ENCODE peak calls at places on chromosomes 11 and 22, in ten cellular contexts. One of them, this sample, is unnamed.

GRCh38 chr11:44604171-44604581 is 38.7 kb downstream of the CD82 start:
- DNase-seq in effector memory CD8-positive, alpha-beta T cell: no peak
- DNase-seq in NCI-H345: peak
- DNase-seq in fibroblast of mammary gland: no peak
- DNase-seq in stimulated activated CD4-positive, alpha-beta T cell treated with anti-CD3 and anti-CD28 coated beads, Interleukin-12 subunit alpha, Interleukin-12 subunit beta, amount 100 ng/mL, for 48 hours: no peak
- DNase-seq in naive B cell: peak
- DNase-seq in kidney: no peak
- DNase-seq in activated CD4-positive, alpha-beta T cell treated with anti-CD3 and anti-CD28 coated beads, Interleukin-2, amount 10 ng/mL, durations not matched to agents 7 days and 5 days: no peak
- DNase-seq in dorsolateral prefrontal cortex: no peak
- DNase-seq in activated CD4-positive, CD25-positive, alpha-beta regulatory T cell treated with anti-CD3 and anti-CD28 coated beads, Interleukin-2, amount 50 U/mL, for 16 hours: no peak
- DNase-seq in this sample: no peak

GRCh38 chr11:121334973-121335711 is 42.6 kb downstream of the SC5D start:
- DNase-seq in effector memory CD8-positive, alpha-beta T cell: no peak
- DNase-seq in NCI-H345: peak
- DNase-seq in fibroblast of mammary gland: no peak
- DNase-seq in stimulated activated CD4-positive, alpha-beta T cell treated with anti-CD3 and anti-CD28 coated beads, Interleukin-12 subunit alpha, Interleukin-12 subunit beta, amount 100 ng/mL, for 48 hours: no peak
- DNase-seq in naive B cell: no peak
- DNase-seq in kidney: no peak
- DNase-seq in activated CD4-positive, alpha-beta T cell treated with anti-CD3 and anti-CD28 coated beads, Interleukin-2, amount 10 ng/mL, durations not matched to agents 7 days and 5 days: no peak
- DNase-seq in dorsolateral prefrontal cortex: no peak
- DNase-seq in activated CD4-positive, CD25-positive, alpha-beta regulatory T cell treated with anti-CD3 and anti-CD28 coated beads, Interleukin-2, amount 50 U/mL, for 16 hours: no peak
- DNase-seq in this sample: no peak

GRCh38 chr11:100978442-100978841 is 151.2 kb downstream of the PGR start:
- DNase-seq in effector memory CD8-positive, alpha-beta T cell: no peak
- DNase-seq in NCI-H345: no peak
- DNase-seq in fibroblast of mammary gland: no peak
- DNase-seq in stimulated activated CD4-positive, alpha-beta T cell treated with anti-CD3 and anti-CD28 coated beads, Interleukin-12 subunit alpha, Interleukin-12 subunit beta, amount 100 ng/mL, for 48 hours: no peak
- DNase-seq in naive B cell: no peak
- DNase-seq in kidney: no peak
- DNase-seq in activated CD4-positive, alpha-beta T cell treated with anti-CD3 and anti-CD28 coated beads, Interleukin-2, amount 10 ng/mL, durations not matched to agents 7 days and 5 days: no peak
- DNase-seq in dorsolateral prefrontal cortex: no peak
- DNase-seq in activated CD4-positive, CD25-positive, alpha-beta regulatory T cell treated with anti-CD3 and anti-CD28 coated beads, Interleukin-2, amount 50 U/mL, for 16 hours: no peak
- DNase-seq in this sample: no peak

GRCh38 chr11:12418019-12418611 is 40.7 kb downstream of the PARVA start:
- DNase-seq in effector memory CD8-positive, alpha-beta T cell: no peak
- DNase-seq in NCI-H345: no peak
- DNase-seq in fibroblast of mammary gland: peak
- DNase-seq in stimulated activated CD4-positive, alpha-beta T cell treated with anti-CD3 and anti-CD28 coated beads, Interleukin-12 subunit alpha, Interleukin-12 subunit beta, amount 100 ng/mL, for 48 hours: no peak
- DNase-seq in naive B cell: no peak
- DNase-seq in kidney: no peak
- DNase-seq in activated CD4-positive, alpha-beta T cell treated with anti-CD3 and anti-CD28 coated beads, Interleukin-2, amount 10 ng/mL, durations not matched to agents 7 days and 5 days: no peak
- DNase-seq in dorsolateral prefrontal cortex: no peak
- DNase-seq in activated CD4-positive, CD25-positive, alpha-beta regulatory T cell treated with anti-CD3 and anti-CD28 coated beads, Interleukin-2, amount 50 U/mL, for 16 hours: no peak
- DNase-seq in this sample: no peak

GRCh38 chr11:108866781-108867180 is 201.9 kb downstream of the DDX10 start:
- DNase-seq in effector memory CD8-positive, alpha-beta T cell: no peak
- DNase-seq in NCI-H345: no peak
- DNase-seq in fibroblast of mammary gland: no peak
- DNase-seq in stimulated activated CD4-positive, alpha-beta T cell treated with anti-CD3 and anti-CD28 coated beads, Interleukin-12 subunit alpha, Interleukin-12 subunit beta, amount 100 ng/mL, for 48 hours: no peak
- DNase-seq in naive B cell: no peak
- DNase-seq in kidney: no peak
- DNase-seq in activated CD4-positive, alpha-beta T cell treated with anti-CD3 and anti-CD28 coated beads, Interleukin-2, amount 10 ng/mL, durations not matched to agents 7 days and 5 days: no peak
- DNase-seq in dorsolateral prefrontal cortex: no peak
- DNase-seq in activated CD4-positive, CD25-positive, alpha-beta regulatory T cell treated with anti-CD3 and anti-CD28 coated beads, Interleukin-2, amount 50 U/mL, for 16 hours: no peak
- DNase-seq in this sample: no peak

GRCh38 chr11:56624661-56625110 is 10.0 kb upstream of the OR5M1 start:
- DNase-seq in effector memory CD8-positive, alpha-beta T cell: no peak
- DNase-seq in NCI-H345: no peak
- DNase-seq in fibroblast of mammary gland: peak
- DNase-seq in stimulated activated CD4-positive, alpha-beta T cell treated with anti-CD3 and anti-CD28 coated beads, Interleukin-12 subunit alpha, Interleukin-12 subunit beta, amount 100 ng/mL, for 48 hours: no peak
- DNase-seq in naive B cell: no peak
- DNase-seq in kidney: no peak
- DNase-seq in activated CD4-positive, alpha-beta T cell treated with anti-CD3 and anti-CD28 coated beads, Interleukin-2, amount 10 ng/mL, durations not matched to agents 7 days and 5 days: no peak
- DNase-seq in dorsolateral prefrontal cortex: no peak
- DNase-seq in activated CD4-positive, CD25-positive, alpha-beta regulatory T cell treated with anti-CD3 and anti-CD28 coated beads, Interleukin-2, amount 50 U/mL, for 16 hours: no peak
- DNase-seq in this sample: no peak

GRCh38 chr11:20589796-20590195 is 9.6 kb upstream of the SLC6A5 start:
- DNase-seq in effector memory CD8-positive, alpha-beta T cell: no peak
- DNase-seq in NCI-H345: no peak
- DNase-seq in fibroblast of mammary gland: no peak
- DNase-seq in stimulated activated CD4-positive, alpha-beta T cell treated with anti-CD3 and anti-CD28 coated beads, Interleukin-12 subunit alpha, Interleukin-12 subunit beta, amount 100 ng/mL, for 48 hours: no peak
- DNase-seq in naive B cell: no peak
- DNase-seq in kidney: no peak
- DNase-seq in activated CD4-positive, alpha-beta T cell treated with anti-CD3 and anti-CD28 coated beads, Interleukin-2, amount 10 ng/mL, durations not matched to agents 7 days and 5 days: no peak
- DNase-seq in dorsolateral prefrontal cortex: no peak
- DNase-seq in activated CD4-positive, CD25-positive, alpha-beta regulatory T cell treated with anti-CD3 and anti-CD28 coated beads, Interleukin-2, amount 50 U/mL, for 16 hours: no peak
- DNase-seq in this sample: no peak

GRCh38 chr22:42613869-42614268 is 814 bp downstream of the POLDIP3 start:
- DNase-seq in effector memory CD8-positive, alpha-beta T cell: no peak
- DNase-seq in NCI-H345: no peak
- DNase-seq in fibroblast of mammary gland: peak
- DNase-seq in stimulated activated CD4-positive, alpha-beta T cell treated with anti-CD3 and anti-CD28 coated beads, Interleukin-12 subunit alpha, Interleukin-12 subunit beta, amount 100 ng/mL, for 48 hours: no peak
- DNase-seq in naive B cell: no peak
- DNase-seq in kidney: peak
- DNase-seq in activated CD4-positive, alpha-beta T cell treated with anti-CD3 and anti-CD28 coated beads, Interleukin-2, amount 10 ng/mL, durations not matched to agents 7 days and 5 days: no peak
- DNase-seq in dorsolateral prefrontal cortex: no peak
- DNase-seq in activated CD4-positive, CD25-positive, alpha-beta regulatory T cell treated with anti-CD3 and anti-CD28 coated beads, Interleukin-2, amount 50 U/mL, for 16 hours: no peak
- DNase-seq in this sample: no peak

GRCh38 chr11:96875772-96876171 is 486.0 kb downstream of the JRKL start:
- DNase-seq in effector memory CD8-positive, alpha-beta T cell: no peak
- DNase-seq in NCI-H345: no peak
- DNase-seq in fibroblast of mammary gland: peak
- DNase-seq in stimulated activated CD4-positive, alpha-beta T cell treated with anti-CD3 and anti-CD28 coated beads, Interleukin-12 subunit alpha, Interleukin-12 subunit beta, amount 100 ng/mL, for 48 hours: no peak
- DNase-seq in naive B cell: no peak
- DNase-seq in kidney: no peak
- DNase-seq in activated CD4-positive, alpha-beta T cell treated with anti-CD3 and anti-CD28 coated beads, Interleukin-2, amount 10 ng/mL, durations not matched to agents 7 days and 5 days: no peak
- DNase-seq in dorsolateral prefrontal cortex: no peak
- DNase-seq in activated CD4-positive, CD25-positive, alpha-beta regulatory T cell treated with anti-CD3 and anti-CD28 coated beads, Interleukin-2, amount 50 U/mL, for 16 hours: no peak
- DNase-seq in this sample: no peak

GRCh38 chr22:22682807-22683667 is 38.6 kb downstream of the GGTLC2 start:
- DNase-seq in effector memory CD8-positive, alpha-beta T cell: no peak
- DNase-seq in NCI-H345: no peak
- DNase-seq in fibroblast of mammary gland: peak
- DNase-seq in stimulated activated CD4-positive, alpha-beta T cell treated with anti-CD3 and anti-CD28 coated beads, Interleukin-12 subunit alpha, Interleukin-12 subunit beta, amount 100 ng/mL, for 48 hours: no peak
- DNase-seq in naive B cell: no peak
- DNase-seq in kidney: no peak
- DNase-seq in activated CD4-positive, alpha-beta T cell treated with anti-CD3 and anti-CD28 coated beads, Interleukin-2, amount 10 ng/mL, durations not matched to agents 7 days and 5 days: no peak
- DNase-seq in dorsolateral prefrontal cortex: no peak
- DNase-seq in activated CD4-positive, CD25-positive, alpha-beta regulatory T cell treated with anti-CD3 and anti-CD28 coated beads, Interleukin-2, amount 50 U/mL, for 16 hours: no peak
- DNase-seq in this sample: no peak

GRCh38 chr11:13503393-13503792 is 7.6 kb upstream of the PTH start:
- DNase-seq in effector memory CD8-positive, alpha-beta T cell: no peak
- DNase-seq in NCI-H345: no peak
- DNase-seq in fibroblast of mammary gland: no peak
- DNase-seq in stimulated activated CD4-positive, alpha-beta T cell treated with anti-CD3 and anti-CD28 coated beads, Interleukin-12 subunit alpha, Interleukin-12 subunit beta, amount 100 ng/mL, for 48 hours: no peak
- DNase-seq in naive B cell: no peak
- DNase-seq in kidney: no peak
- DNase-seq in activated CD4-positive, alpha-beta T cell treated with anti-CD3 and anti-CD28 coated beads, Interleukin-2, amount 10 ng/mL, durations not matched to agents 7 days and 5 days: no peak
- DNase-seq in dorsolateral prefrontal cortex: no peak
- DNase-seq in activated CD4-positive, CD25-positive, alpha-beta regulatory T cell treated with anti-CD3 and anti-CD28 coated beads, Interleukin-2, amount 50 U/mL, for 16 hours: no peak
- DNase-seq in this sample: no peak

GRCh38 chr22:50017701-50018224 is 5.2 kb upstream of the IL17REL start:
- DNase-seq in effector memory CD8-positive, alpha-beta T cell: no peak
- DNase-seq in NCI-H345: no peak
- DNase-seq in fibroblast of mammary gland: no peak
- DNase-seq in stimulated activated CD4-positive, alpha-beta T cell treated with anti-CD3 and anti-CD28 coated beads, Interleukin-12 subunit alpha, Interleukin-12 subunit beta, amount 100 ng/mL, for 48 hours: no peak
- DNase-seq in naive B cell: no peak
- DNase-seq in kidney: no peak
- DNase-seq in activated CD4-positive, alpha-beta T cell treated with anti-CD3 and anti-CD28 coated beads, Interleukin-2, amount 10 ng/mL, durations not matched to agents 7 days and 5 days: no peak
- DNase-seq in dorsolateral prefrontal cortex: no peak
- DNase-seq in activated CD4-positive, CD25-positive, alpha-beta regulatory T cell treated with anti-CD3 and anti-CD28 coated beads, Interleukin-2, amount 50 U/mL, for 16 hours: no peak
- DNase-seq in this sample: no peak

GRCh38 chr11:2535673-2536439 is 91.0 kb downstream of the KCNQ1 start:
- DNase-seq in effector memory CD8-positive, alpha-beta T cell: no peak
- DNase-seq in NCI-H345: no peak
- DNase-seq in fibroblast of mammary gland: no peak
- DNase-seq in stimulated activated CD4-positive, alpha-beta T cell treated with anti-CD3 and anti-CD28 coated beads, Interleukin-12 subunit alpha, Interleukin-12 subunit beta, amount 100 ng/mL, for 48 hours: no peak
- DNase-seq in naive B cell: no peak
- DNase-seq in kidney: peak
- DNase-seq in activated CD4-positive, alpha-beta T cell treated with anti-CD3 and anti-CD28 coated beads, Interleukin-2, amount 10 ng/mL, durations not matched to agents 7 days and 5 days: no peak
- DNase-seq in dorsolateral prefrontal cortex: no peak
- DNase-seq in activated CD4-positive, CD25-positive, alpha-beta regulatory T cell treated with anti-CD3 and anti-CD28 coated beads, Interleukin-2, amount 50 U/mL, for 16 hours: no peak
- DNase-seq in this sample: no peak

GRCh38 chr11:13963949-13964770 is 1.6 kb downstream of the SPON1 start:
- DNase-seq in effector memory CD8-positive, alpha-beta T cell: no peak
- DNase-seq in NCI-H345: peak
- DNase-seq in fibroblast of mammary gland: no peak
- DNase-seq in stimulated activated CD4-positive, alpha-beta T cell treated with anti-CD3 and anti-CD28 coated beads, Interleukin-12 subunit alpha, Interleukin-12 subunit beta, amount 100 ng/mL, for 48 hours: no peak
- DNase-seq in naive B cell: no peak
- DNase-seq in kidney: peak
- DNase-seq in activated CD4-positive, alpha-beta T cell treated with anti-CD3 and anti-CD28 coated beads, Interleukin-2, amount 10 ng/mL, durations not matched to agents 7 days and 5 days: no peak
- DNase-seq in dorsolateral prefrontal cortex: no peak
- DNase-seq in activated CD4-positive, CD25-positive, alpha-beta regulatory T cell treated with anti-CD3 and anti-CD28 coated beads, Interleukin-2, amount 50 U/mL, for 16 hours: no peak
- DNase-seq in this sample: peak

GRCh38 chr22:37242395-37242918 is 1.6 kb downstream of the RAC2 start:
- DNase-seq in effector memory CD8-positive, alpha-beta T cell: peak
- DNase-seq in NCI-H345: no peak
- DNase-seq in fibroblast of mammary gland: no peak
- DNase-seq in stimulated activated CD4-positive, alpha-beta T cell treated with anti-CD3 and anti-CD28 coated beads, Interleukin-12 subunit alpha, Interleukin-12 subunit beta, amount 100 ng/mL, for 48 hours: peak
- DNase-seq in naive B cell: peak
- DNase-seq in kidney: peak
- DNase-seq in activated CD4-positive, alpha-beta T cell treated with anti-CD3 and anti-CD28 coated beads, Interleukin-2, amount 10 ng/mL, durations not matched to agents 7 days and 5 days: peak
- DNase-seq in dorsolateral prefrontal cortex: no peak
- DNase-seq in activated CD4-positive, CD25-positive, alpha-beta regulatory T cell treated with anti-CD3 and anti-CD28 coated beads, Interleukin-2, amount 50 U/mL, for 16 hours: peak
- DNase-seq in this sample: no peak

GRCh38 chr11:20611892-20612291 is 12.5 kb downstream of the SLC6A5 start:
- DNase-seq in effector memory CD8-positive, alpha-beta T cell: no peak
- DNase-seq in NCI-H345: no peak
- DNase-seq in fibroblast of mammary gland: no peak
- DNase-seq in stimulated activated CD4-positive, alpha-beta T cell treated with anti-CD3 and anti-CD28 coated beads, Interleukin-12 subunit alpha, Interleukin-12 subunit beta, amount 100 ng/mL, for 48 hours: no peak
- DNase-seq in naive B cell: no peak
- DNase-seq in kidney: no peak
- DNase-seq in activated CD4-positive, alpha-beta T cell treated with anti-CD3 and anti-CD28 coated beads, Interleukin-2, amount 10 ng/mL, durations not matched to agents 7 days and 5 days: no peak
- DNase-seq in dorsolateral prefrontal cortex: no peak
- DNase-seq in activated CD4-positive, CD25-positive, alpha-beta regulatory T cell treated with anti-CD3 and anti-CD28 coated beads, Interleukin-2, amount 50 U/mL, for 16 hours: no peak
- DNase-seq in this sample: no peak

GRCh38 chr11:61972112-61972795 is 4.8 kb upstream of the FTH1 start:
- DNase-seq in effector memory CD8-positive, alpha-beta T cell: no peak
- DNase-seq in NCI-H345: no peak
- DNase-seq in fibroblast of mammary gland: no peak
- DNase-seq in stimulated activated CD4-positive, alpha-beta T cell treated with anti-CD3 and anti-CD28 coated beads, Interleukin-12 subunit alpha, Interleukin-12 subunit beta, amount 100 ng/mL, for 48 hours: no peak
- DNase-seq in naive B cell: no peak
- DNase-seq in kidney: no peak
- DNase-seq in activated CD4-positive, alpha-beta T cell treated with anti-CD3 and anti-CD28 coated beads, Interleukin-2, amount 10 ng/mL, durations not matched to agents 7 days and 5 days: no peak
- DNase-seq in dorsolateral prefrontal cortex: no peak
- DNase-seq in activated CD4-positive, CD25-positive, alpha-beta regulatory T cell treated with anti-CD3 and anti-CD28 coated beads, Interleukin-2, amount 50 U/mL, for 16 hours: no peak
- DNase-seq in this sample: no peak

GRCh38 chr11:61058583-61059259 is 43.6 kb upstream of the CD5 start:
- DNase-seq in effector memory CD8-positive, alpha-beta T cell: no peak
- DNase-seq in NCI-H345: no peak
- DNase-seq in fibroblast of mammary gland: no peak
- DNase-seq in stimulated activated CD4-positive, alpha-beta T cell treated with anti-CD3 and anti-CD28 coated beads, Interleukin-12 subunit alpha, Interleukin-12 subunit beta, amount 100 ng/mL, for 48 hours: no peak
- DNase-seq in naive B cell: no peak
- DNase-seq in kidney: no peak
- DNase-seq in activated CD4-positive, alpha-beta T cell treated with anti-CD3 and anti-CD28 coated beads, Interleukin-2, amount 10 ng/mL, durations not matched to agents 7 days and 5 days: no peak
- DNase-seq in dorsolateral prefrontal cortex: no peak
- DNase-seq in activated CD4-positive, CD25-positive, alpha-beta regulatory T cell treated with anti-CD3 and anti-CD28 coated beads, Interleukin-2, amount 50 U/mL, for 16 hours: no peak
- DNase-seq in this sample: no peak

GRCh38 chr22:49767355-49768062 is 60.2 kb downstream of the BRD1 start:
- DNase-seq in effector memory CD8-positive, alpha-beta T cell: no peak
- DNase-seq in NCI-H345: peak
- DNase-seq in fibroblast of mammary gland: peak
- DNase-seq in stimulated activated CD4-positive, alpha-beta T cell treated with anti-CD3 and anti-CD28 coated beads, Interleukin-12 subunit alpha, Interleukin-12 subunit beta, amount 100 ng/mL, for 48 hours: peak
- DNase-seq in naive B cell: peak
- DNase-seq in kidney: peak
- DNase-seq in activated CD4-positive, alpha-beta T cell treated with anti-CD3 and anti-CD28 coated beads, Interleukin-2, amount 10 ng/mL, durations not matched to agents 7 days and 5 days: peak
- DNase-seq in dorsolateral prefrontal cortex: no peak
- DNase-seq in activated CD4-positive, CD25-positive, alpha-beta regulatory T cell treated with anti-CD3 and anti-CD28 coated beads, Interleukin-2, amount 50 U/mL, for 16 hours: no peak
- DNase-seq in this sample: peak

GRCh38 chr11:64357904-64358535 is 942 bp upstream of the RPS6KA4 start:
- DNase-seq in effector memory CD8-positive, alpha-beta T cell: no peak
- DNase-seq in NCI-H345: no peak
- DNase-seq in fibroblast of mammary gland: no peak
- DNase-seq in stimulated activated CD4-positive, alpha-beta T cell treated with anti-CD3 and anti-CD28 coated beads, Interleukin-12 subunit alpha, Interleukin-12 subunit beta, amount 100 ng/mL, for 48 hours: no peak
- DNase-seq in naive B cell: no peak
- DNase-seq in kidney: peak
- DNase-seq in activated CD4-positive, alpha-beta T cell treated with anti-CD3 and anti-CD28 coated beads, Interleukin-2, amount 10 ng/mL, durations not matched to agents 7 days and 5 days: peak
- DNase-seq in dorsolateral prefrontal cortex: no peak
- DNase-seq in activated CD4-positive, CD25-positive, alpha-beta regulatory T cell treated with anti-CD3 and anti-CD28 coated beads, Interleukin-2, amount 50 U/mL, for 16 hours: no peak
- DNase-seq in this sample: no peak

GRCh38 chr11:69030324-69030723 is 17.3 kb upstream of the MRGPRF start:
- DNase-seq in effector memory CD8-positive, alpha-beta T cell: no peak
- DNase-seq in NCI-H345: no peak
- DNase-seq in fibroblast of mammary gland: no peak
- DNase-seq in stimulated activated CD4-positive, alpha-beta T cell treated with anti-CD3 and anti-CD28 coated beads, Interleukin-12 subunit alpha, Interleukin-12 subunit beta, amount 100 ng/mL, for 48 hours: no peak
- DNase-seq in naive B cell: no peak
- DNase-seq in kidney: no peak
- DNase-seq in activated CD4-positive, alpha-beta T cell treated with anti-CD3 and anti-CD28 coated beads, Interleukin-2, amount 10 ng/mL, durations not matched to agents 7 days and 5 days: no peak
- DNase-seq in dorsolateral prefrontal cortex: no peak
- DNase-seq in activated CD4-positive, CD25-positive, alpha-beta regulatory T cell treated with anti-CD3 and anti-CD28 coated beads, Interleukin-2, amount 50 U/mL, for 16 hours: no peak
- DNase-seq in this sample: no peak

GRCh38 chr11:134712228-134713145 is 300.4 kb upstream of the B3GAT1 start:
- DNase-seq in effector memory CD8-positive, alpha-beta T cell: no peak
- DNase-seq in NCI-H345: no peak
- DNase-seq in fibroblast of mammary gland: no peak
- DNase-seq in stimulated activated CD4-positive, alpha-beta T cell treated with anti-CD3 and anti-CD28 coated beads, Interleukin-12 subunit alpha, Interleukin-12 subunit beta, amount 100 ng/mL, for 48 hours: no peak
- DNase-seq in naive B cell: no peak
- DNase-seq in kidney: no peak
- DNase-seq in activated CD4-positive, alpha-beta T cell treated with anti-CD3 and anti-CD28 coated beads, Interleukin-2, amount 10 ng/mL, durations not matched to agents 7 days and 5 days: no peak
- DNase-seq in dorsolateral prefrontal cortex: no peak
- DNase-seq in activated CD4-positive, CD25-positive, alpha-beta regulatory T cell treated with anti-CD3 and anti-CD28 coated beads, Interleukin-2, amount 50 U/mL, for 16 hours: no peak
- DNase-seq in this sample: no peak

GRCh38 chr11:115929618-115930129 is 425.5 kb upstream of the CADM1 start:
- DNase-seq in effector memory CD8-positive, alpha-beta T cell: no peak
- DNase-seq in NCI-H345: no peak
- DNase-seq in fibroblast of mammary gland: no peak
- DNase-seq in stimulated activated CD4-positive, alpha-beta T cell treated with anti-CD3 and anti-CD28 coated beads, Interleukin-12 subunit alpha, Interleukin-12 subunit beta, amount 100 ng/mL, for 48 hours: no peak
- DNase-seq in naive B cell: no peak
- DNase-seq in kidney: no peak
- DNase-seq in activated CD4-positive, alpha-beta T cell treated with anti-CD3 and anti-CD28 coated beads, Interleukin-2, amount 10 ng/mL, durations not matched to agents 7 days and 5 days: no peak
- DNase-seq in dorsolateral prefrontal cortex: peak
- DNase-seq in activated CD4-positive, CD25-positive, alpha-beta regulatory T cell treated with anti-CD3 and anti-CD28 coated beads, Interleukin-2, amount 50 U/mL, for 16 hours: no peak
- DNase-seq in this sample: no peak

GRCh38 chr11:75428301-75428724 is 4.7 kb downstream of the KLHL35 start:
- DNase-seq in effector memory CD8-positive, alpha-beta T cell: peak
- DNase-seq in NCI-H345: no peak
- DNase-seq in fibroblast of mammary gland: peak
- DNase-seq in stimulated activated CD4-positive, alpha-beta T cell treated with anti-CD3 and anti-CD28 coated beads, Interleukin-12 subunit alpha, Interleukin-12 subunit beta, amount 100 ng/mL, for 48 hours: peak
- DNase-seq in naive B cell: peak
- DNase-seq in kidney: peak
- DNase-seq in activated CD4-positive, alpha-beta T cell treated with anti-CD3 and anti-CD28 coated beads, Interleukin-2, amount 10 ng/mL, durations not matched to agents 7 days and 5 days: peak
- DNase-seq in dorsolateral prefrontal cortex: peak
- DNase-seq in activated CD4-positive, CD25-positive, alpha-beta regulatory T cell treated with anti-CD3 and anti-CD28 coated beads, Interleukin-2, amount 50 U/mL, for 16 hours: peak
- DNase-seq in this sample: peak

GRCh38 chr22:46619240-46619829 is 851 bp upstream of the GRAMD4 start:
- DNase-seq in effector memory CD8-positive, alpha-beta T cell: no peak
- DNase-seq in NCI-H345: no peak
- DNase-seq in fibroblast of mammary gland: no peak
- DNase-seq in stimulated activated CD4-positive, alpha-beta T cell treated with anti-CD3 and anti-CD28 coated beads, Interleukin-12 subunit alpha, Interleukin-12 subunit beta, amount 100 ng/mL, for 48 hours: no peak
- DNase-seq in naive B cell: no peak
- DNase-seq in kidney: peak
- DNase-seq in activated CD4-positive, alpha-beta T cell treated with anti-CD3 and anti-CD28 coated beads, Interleukin-2, amount 10 ng/mL, durations not matched to agents 7 days and 5 days: no peak
- DNase-seq in dorsolateral prefrontal cortex: no peak
- DNase-seq in activated CD4-positive, CD25-positive, alpha-beta regulatory T cell treated with anti-CD3 and anti-CD28 coated beads, Interleukin-2, amount 50 U/mL, for 16 hours: no peak
- DNase-seq in this sample: no peak

GRCh38 chr11:21654091-21654490 is 538.8 kb upstream of the ANO5 start:
- DNase-seq in effector memory CD8-positive, alpha-beta T cell: no peak
- DNase-seq in NCI-H345: peak
- DNase-seq in fibroblast of mammary gland: no peak
- DNase-seq in stimulated activated CD4-positive, alpha-beta T cell treated with anti-CD3 and anti-CD28 coated beads, Interleukin-12 subunit alpha, Interleukin-12 subunit beta, amount 100 ng/mL, for 48 hours: no peak
- DNase-seq in naive B cell: no peak
- DNase-seq in kidney: no peak
- DNase-seq in activated CD4-positive, alpha-beta T cell treated with anti-CD3 and anti-CD28 coated beads, Interleukin-2, amount 10 ng/mL, durations not matched to agents 7 days and 5 days: no peak
- DNase-seq in dorsolateral prefrontal cortex: no peak
- DNase-seq in activated CD4-positive, CD25-positive, alpha-beta regulatory T cell treated with anti-CD3 and anti-CD28 coated beads, Interleukin-2, amount 50 U/mL, for 16 hours: no peak
- DNase-seq in this sample: no peak

GRCh38 chr11:103546236-103546635 is 437.0 kb downstream of the DYNC2H1 start:
- DNase-seq in effector memory CD8-positive, alpha-beta T cell: no peak
- DNase-seq in NCI-H345: no peak
- DNase-seq in fibroblast of mammary gland: peak
- DNase-seq in stimulated activated CD4-positive, alpha-beta T cell treated with anti-CD3 and anti-CD28 coated beads, Interleukin-12 subunit alpha, Interleukin-12 subunit beta, amount 100 ng/mL, for 48 hours: no peak
- DNase-seq in naive B cell: no peak
- DNase-seq in kidney: no peak
- DNase-seq in activated CD4-positive, alpha-beta T cell treated with anti-CD3 and anti-CD28 coated beads, Interleukin-2, amount 10 ng/mL, durations not matched to agents 7 days and 5 days: no peak
- DNase-seq in dorsolateral prefrontal cortex: no peak
- DNase-seq in activated CD4-positive, CD25-positive, alpha-beta regulatory T cell treated with anti-CD3 and anti-CD28 coated beads, Interleukin-2, amount 50 U/mL, for 16 hours: no peak
- DNase-seq in this sample: no peak

GRCh38 chr11:35144811-35145210 is 5.8 kb downstream of the CD44 start:
- DNase-seq in effector memory CD8-positive, alpha-beta T cell: no peak
- DNase-seq in NCI-H345: no peak
- DNase-seq in fibroblast of mammary gland: peak
- DNase-seq in stimulated activated CD4-positive, alpha-beta T cell treated with anti-CD3 and anti-CD28 coated beads, Interleukin-12 subunit alpha, Interleukin-12 subunit beta, amount 100 ng/mL, for 48 hours: no peak
- DNase-seq in naive B cell: no peak
- DNase-seq in kidney: no peak
- DNase-seq in activated CD4-positive, alpha-beta T cell treated with anti-CD3 and anti-CD28 coated beads, Interleukin-2, amount 10 ng/mL, durations not matched to agents 7 days and 5 days: no peak
- DNase-seq in dorsolateral prefrontal cortex: no peak
- DNase-seq in activated CD4-positive, CD25-positive, alpha-beta regulatory T cell treated with anti-CD3 and anti-CD28 coated beads, Interleukin-2, amount 50 U/mL, for 16 hours: no peak
- DNase-seq in this sample: no peak

This sample was measured in cerebellum.